ENCODE peak calls at places on chromosomes 12 and 14, in seven cellular contexts. V, T, K, G, R, S and W are unnamed samples.

GRCh38 chr14:61560323-61560722 is 135.0 kb upstream of the HIF1A start:
- DNase-seq in S (no peak), R (no peak), K (no peak), T (no peak), G (no peak), V (peak), W (peak)

GRCh38 chr14:74444866-74445265 is 18.9 kb upstream of the SYNDIG1L start:
- DNase-seq in G (no peak), V (no peak), K (peak), T (no peak), R (no peak), S (no peak), W (no peak)

GRCh38 chr12:53048033-53048779 is 1.7 kb upstream of the TNS2 start:
- DNase-seq in R (no peak), S (peak), V (no peak), G (peak), K (peak), T (no peak), W (peak)

GRCh38 chr14:77613207-77613606 is 3.2 kb downstream of the SPTLC2 start:
- DNase-seq in T (no peak), K (no peak), S (no peak), G (no peak), V (no peak), R (no peak), W (no peak)

GRCh38 chr12:30399859-30400258 is 295.8 kb downstream of the IPO8 start:
- DNase-seq in T (no peak), S (no peak), V (no peak), G (no peak), R (no peak), K (no peak), W (no peak)

GRCh38 chr14:101005447-101005846 is 101.9 kb upstream of the RTL1 start:
- DNase-seq in V (no peak), T (no peak), K (peak), G (no peak), S (no peak), R (no peak), W (no peak)

GRCh38 chr12:27732281-27732680 is 21.6 kb downstream of the MRPS35 start:
- DNase-seq in G (no peak), S (peak), R (no peak), V (no peak), T (peak), K (no peak), W (no peak)

GRCh38 chr14:61150851-61151250 is 130.3 kb downstream of the TMEM30B start:
- DNase-seq in V (peak), G (no peak), K (no peak), T (no peak), S (no peak), R (no peak), W (peak)

GRCh38 chr14:53538316-53538851 is 385.3 kb upstream of the DDHD1 start:
- DNase-seq in K (no peak), R (no peak), G (no peak), T (no peak), S (no peak), V (peak), W (peak)

GRCh38 chr14:57291692-57292647 is 23.2 kb downstream of the AP5M1 start:
- DNase-seq in V (no peak), T (no peak), R (no peak), G (no peak), S (no peak), K (no peak), W (no peak)

GRCh38 chr14:76261371-76261811 is 109.7 kb downstream of the GPATCH2L start:
- DNase-seq in K (no peak), T (no peak), S (no peak), V (peak), R (no peak), G (no peak), W (peak)